ENCODE peak calls at places on chromosomes 13 and 19, in four cellular contexts. D is breast epithelium, X is fibroblast of pulmonary artery, G is MM.1S. M is an unnamed sample.

GRCh38 chr13:23570099-23570926 is at the start of gene TNFRSF19:
- DNase-seq in D (no peak), X (peak; percentile 90), G (no peak), M (no peak)

GRCh38 chr13:57633950-57634828 is 2.6 kb downstream of the PCDH17 start:
- DNase-seq in D (no peak), X (no peak), G (no peak), M (no peak)

GRCh38 chr13:24982333-24982999 is 113.5 kb upstream of the PABPC3 start:
- DNase-seq in D (no peak), X (no peak), G (no peak), M (peak; percentile 49)

GRCh38 chr13:110645750-110646149 is 30.4 kb downstream of the NAXD start:
- DNase-seq in D (no peak), X (no peak), G (no peak), M (no peak)

GRCh38 chr19:51259348-51260245 is 8.7 kb downstream of the SIGLECL1 start:
- DNase-seq in D (no peak), X (peak; percentile 43), G (no peak), M (peak; percentile 75)

GRCh38 chr19:8150178-8150865 is 930 bp upstream of the FBN3 start:
- DNase-seq in D (no peak), X (no peak), G (no peak), M (no peak)

GRCh38 chr13:106911020-106911419 is 343.1 kb upstream of the ARGLU1 start:
- DNase-seq in D (no peak), X (no peak), G (peak; percentile 41), M (no peak)

GRCh38 chr13:46552888-46553520 is at the start of gene LRCH1:
- DNase-seq in D (peak; percentile 87), X (peak; percentile 87), G (peak; percentile 76), M (peak; percentile 97)

GRCh38 chr13:83286737-83287136 is 595.5 kb downstream of the SLITRK1 start:
- DNase-seq in D (no peak), X (peak; percentile 20), G (no peak), M (no peak)

GRCh38 chr13:26679411-26679810 is 81.2 kb downstream of the GPR12 start:
- DNase-seq in D (no peak), X (peak; percentile 56), G (no peak), M (no peak)

GRCh38 chr19:7533925-7534480 is 1.5 kb upstream of the PNPLA6 start:
- DNase-seq in D (peak; percentile 81), X (peak; percentile 90), G (peak; percentile 92), M (peak; percentile 91)

GRCh38 chr19:44113784-44114390 is 688 bp downstream of the ZNF225 start:
- DNase-seq in D (no peak), X (no peak), G (no peak), M (peak; percentile 8)

GRCh38 chr19:18795540-18795939 is 4.4 kb upstream of the COMP start:
- DNase-seq in D (peak; percentile 55), X (peak; percentile 22), G (no peak), M (no peak)

GRCh38 chr13:73722120-73722519 is 412.1 kb downstream of the KLF12 start:
- DNase-seq in D (no peak), X (peak; percentile 52), G (no peak), M (no peak)

GRCh38 chr19:54179921-54180452 is 7.0 kb upstream of the TMC4 start:
- DNase-seq in D (no peak), X (peak; percentile 72), G (no peak), M (no peak)

GRCh38 chr13:36520111-36520510 is 87.8 kb downstream of the CCNA1 start:
- DNase-seq in D (no peak), X (no peak), G (no peak), M (no peak)

GRCh38 chr19:51018745-51019543 is 565 bp downstream of the KLK10 start:
- DNase-seq in D (peak; percentile 78), X (peak; percentile 6), G (no peak), M (peak; percentile 57)

GRCh38 chr19:33627962-33628839 is 6.4 kb downstream of the CHST8 start:
- DNase-seq in D (no peak), X (no peak), G (no peak), M (no peak)

GRCh38 chr13:112771139-112771876 is 81.5 kb downstream of the ATP11A start:
- DNase-seq in D (no peak), X (no peak), G (no peak), M (no peak)

GRCh38 chr13:44768775-44769578 is 192.8 kb upstream of the TSC22D1 start:
- DNase-seq in D (no peak), X (peak; percentile 24), G (no peak), M (no peak)

GRCh38 chr13:97978661-97979450 is 25.4 kb downstream of the IPO5 start:
- DNase-seq in D (no peak), X (peak; percentile 32), G (no peak), M (no peak)

GRCh38 chr13:57716295-57716694 is 84.8 kb downstream of the PCDH17 start:
- DNase-seq in D (no peak), X (no peak), G (no peak), M (peak; percentile 2)

GRCh38 chr19:54390942-54391577 is 24.2 kb upstream of the TTYH1 start:
- DNase-seq in D (no peak), X (peak; percentile 76), G (peak; percentile 64), M (peak; percentile 75)

GRCh38 chr13:48647625-48648024 is 6.1 kb upstream of the CYSLTR2 start:
- DNase-seq in D (no peak), X (no peak), G (no peak), M (no peak)
- TF ChIP-seq CTCF in D (no peak), X (no peak), G (peak; percentile 17), M (no peak)

DNA sequence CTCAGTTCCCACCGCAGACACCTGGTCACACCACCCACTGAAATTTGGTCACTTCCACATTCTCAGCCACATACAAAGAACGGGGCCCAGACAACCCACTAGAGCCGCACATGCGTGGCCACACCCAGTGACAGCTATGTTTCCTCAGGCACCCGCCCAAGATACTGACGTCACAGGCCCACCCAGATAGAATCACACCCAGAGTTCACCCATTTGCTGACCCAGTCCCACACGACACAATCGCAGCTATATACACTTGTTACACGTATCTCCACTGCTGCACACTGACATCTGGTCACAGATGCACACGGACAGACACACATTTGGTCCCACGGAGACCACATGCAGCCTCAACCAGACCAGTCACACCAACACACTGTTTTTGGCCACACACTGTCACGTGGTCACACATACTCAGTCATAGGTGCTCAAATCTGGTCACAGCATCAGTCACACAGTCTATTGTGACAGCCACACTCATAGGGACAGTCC is 2.9 kb downstream of the NUMBL start:
- DNase-seq in D (no peak), X (peak; percentile 68), G (no peak), M (no peak)
- H3K4me3 ChIP-seq in D (peak overlapping the region; percentile 71), X (peak overlapping the region; percentile 88), G (no peak overlapping the region), M (no peak overlapping the region)

GRCh38 chr19:29201849-29202248 is 11.1 kb downstream of the UQCRFS1 start:
- DNase-seq in D (no peak), X (no peak), G (no peak), M (no peak)
- TF ChIP-seq CTCF in D (no peak), X (no peak), G (no peak), M (no peak)

DNA sequence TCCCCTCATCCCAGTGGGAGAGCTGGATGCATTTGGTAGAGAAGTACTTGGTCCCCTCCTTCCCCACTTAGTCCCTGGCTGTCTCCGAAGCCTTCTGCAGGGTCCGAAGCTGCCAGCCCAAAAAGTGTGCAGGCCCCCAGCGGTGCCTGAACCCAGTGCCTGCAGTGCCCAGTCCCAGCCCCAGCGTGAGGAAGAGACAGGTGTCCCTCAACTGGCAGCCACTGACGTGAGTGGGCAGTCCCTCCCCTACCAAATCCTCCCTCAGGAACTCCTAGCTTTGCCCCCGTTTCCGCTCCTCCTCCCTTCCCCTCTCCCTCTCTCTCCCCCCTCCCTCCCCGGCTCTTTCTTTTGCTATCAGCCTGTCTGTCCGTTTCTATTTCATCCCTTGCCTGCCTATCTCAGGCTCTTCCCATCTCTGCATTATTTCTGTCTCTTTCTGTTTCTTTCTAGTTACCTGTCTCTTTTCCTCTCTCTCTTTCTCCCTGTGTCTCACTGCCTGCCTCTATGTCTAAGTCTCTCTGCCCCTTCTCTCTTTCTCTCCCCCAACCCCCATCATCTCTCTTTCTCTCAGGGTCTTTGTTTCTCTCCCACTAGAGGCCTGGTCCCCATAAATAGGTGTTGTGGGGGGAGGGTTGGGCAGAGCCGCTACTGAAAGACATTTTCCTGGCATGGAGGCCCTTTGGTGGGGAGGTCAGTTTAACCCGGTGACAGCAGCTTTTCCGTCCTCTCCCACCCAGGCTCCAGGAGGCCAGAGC is 1.7 kb upstream of the LTBP4 start:
- DNase-seq in D (no peak), X (no peak), G (no peak), M (no peak)
- H3K4me3 ChIP-seq in D (peak overlapping the region; percentile 15), X (peak overlapping the region; percentile 21), G (peak overlapping the region; percentile 17), M (no peak overlapping the region)

GRCh38 chr13:95248953-95249352 is 52.3 kb downstream of the ABCC4 start:
- DNase-seq in D (no peak), X (no peak), G (no peak), M (no peak)

GRCh38 chr13:95250961-95251360 is 50.3 kb downstream of the ABCC4 start:
- DNase-seq in D (no peak), X (no peak), G (no peak), M (no peak)

GRCh38 chr13:95254341-95254740 is 46.9 kb downstream of the ABCC4 start:
- DNase-seq in D (no peak), X (no peak), G (no peak), M (no peak)

GRCh38 chr13:95253033-95253432 is 48.2 kb downstream of the ABCC4 start:
- DNase-seq in D (no peak), X (no peak), G (no peak), M (no peak)

DNA sequence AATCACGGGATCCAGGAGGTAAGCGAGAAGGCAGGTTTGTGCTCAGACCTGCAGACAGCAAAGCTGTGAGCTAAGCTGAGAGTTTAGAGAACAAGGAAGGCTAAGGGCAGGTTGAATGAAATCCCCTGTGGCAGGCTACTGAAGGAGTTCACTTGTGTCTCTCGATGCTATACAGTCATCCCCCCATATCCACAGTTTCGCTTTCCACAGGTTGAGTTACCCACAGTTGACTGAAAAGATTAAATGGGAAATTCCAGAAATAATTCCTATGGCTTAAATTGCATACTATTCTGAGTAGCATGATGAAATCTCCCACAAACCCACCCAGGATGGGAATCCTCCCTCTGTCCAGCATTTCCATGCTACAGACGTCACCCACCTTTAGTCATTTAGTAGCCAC is 49.6 kb downstream of the ABCC4 start:
- DNase-seq in D (no peak), X (no peak), G (no peak), M (no peak)
- TF ChIP-seq CTCF in D (no peak), X (no peak), G (no peak), M (no peak)

M was measured in NB4.